ENCODE peak calls at places on chromosome 18, in seven cellular contexts. R, F, X, E, U, I and Q are unnamed samples.

GRCh38 chr18:33432857-33433256 is 7.7 kb downstream of the CCDC178 start:
- DNase-seq in R (no peak), F (no peak), X (no peak), E (no peak), U (no peak), I (no peak), Q (no peak)

GRCh38 chr18:25287096-25287495 is 64.9 kb downstream of the ZNF521 start:
- DNase-seq in R (no peak), F (no peak), X (no peak), E (no peak), U (no peak), I (no peak), Q (no peak)

GRCh38 chr18:37501136-37501535 is 64.5 kb downstream of the CELF4 start:
- DNase-seq in R (no peak), F (no peak), X (no peak), E (no peak), U (no peak), I (no peak), Q (no peak)

GRCh38 chr18:31102020-31102684 is at the start of gene DSC2:
- DNase-seq in R (no peak), F (no peak), X (no peak), E (no peak), U (no peak), I (peak; percentile 67), Q (no peak)

GRCh38 chr18:31506024-31506742 is 8.2 kb downstream of the DSG2 start:
- DNase-seq in R (no peak), F (no peak), X (no peak), E (no peak), U (no peak), I (no peak), Q (no peak)

GRCh38 chr18:70781860-70782453 is 493.1 kb downstream of the SOCS6 start:
- DNase-seq in R (peak; percentile 9), F (peak; percentile 6), X (peak; percentile 54), E (no peak), U (peak; percentile 50), I (peak; percentile 12), Q (peak; percentile 1)

GRCh38 chr18:70621710-70622109 is 332.9 kb downstream of the SOCS6 start:
- DNase-seq in R (no peak), F (no peak), X (no peak), E (no peak), U (no peak), I (no peak), Q (no peak)

GRCh38 chr18:22451796-22452195 is 34.1 kb upstream of the CTAGE1 start:
- DNase-seq in R (no peak), F (no peak), X (no peak), E (no peak), U (no peak), I (no peak), Q (no peak)

GRCh38 chr18:72762505-72763122 is 105.2 kb downstream of the NETO1 start:
- DNase-seq in R (peak; percentile 50), F (no peak), X (peak; percentile 64), E (no peak), U (no peak), I (peak; percentile 17), Q (no peak)

GRCh38 chr18:31301201-31301655 is 16.7 kb upstream of the DSG1 start:
- DNase-seq in R (no peak), F (no peak), X (no peak), E (no peak), U (no peak), I (no peak), Q (no peak)

GRCh38 chr18:74532511-74533025 is 1.7 kb upstream of the CNDP1 start:
- DNase-seq in R (no peak), F (no peak), X (no peak), E (no peak), U (no peak), I (no peak), Q (no peak)

GRCh38 chr18:76365561-76365960 is 129.5 kb downstream of the ZNF516 start:
- DNase-seq in R (no peak), F (no peak), X (no peak), E (no peak), U (no peak), I (no peak), Q (no peak)

GRCh38 chr18:22432672-22433137 is 15.0 kb upstream of the CTAGE1 start:
- DNase-seq in R (peak; percentile 76), F (no peak), X (peak; percentile 15), E (no peak), U (no peak), I (no peak), Q (no peak)

GRCh38 chr18:13159579-13159978 is 59.0 kb upstream of the LDLRAD4 start:
- DNase-seq in R (peak; percentile 27), F (no peak), X (peak; percentile 52), E (no peak), U (peak; percentile 28), I (peak; percentile 53), Q (no peak)

GRCh38 chr18:58535340-58536186 is 93.3 kb downstream of the ALPK2 start:
- DNase-seq in R (peak; percentile 32), F (peak; percentile 10), X (no peak), E (no peak), U (no peak), I (no peak), Q (no peak)

GRCh38 chr18:55266981-55267380 is 307.7 kb upstream of the CCDC68 start:
- DNase-seq in R (no peak), F (no peak), X (no peak), E (no peak), U (no peak), I (no peak), Q (no peak)

GRCh38 chr18:30748541-30748940 is 294.0 kb downstream of the DSC3 start:
- DNase-seq in R (no peak), F (no peak), X (no peak), E (no peak), U (no peak), I (peak; percentile 6), Q (no peak)

GRCh38 chr18:48410095-48410920 is 1.1 kb upstream of the ZBTB7C start:
- DNase-seq in R (peak; percentile 36), F (peak; percentile 77), X (peak; percentile 74), E (peak; percentile 16), U (peak; percentile 42), I (peak; percentile 95), Q (peak; percentile 85)

GRCh38 chr18:25453556-25454269 is 101.7 kb upstream of the ZNF521 start:
- DNase-seq in R (no peak), F (no peak), X (no peak), E (no peak), U (no peak), I (no peak), Q (no peak)

GRCh38 chr18:7466190-7466589 is 100.9 kb upstream of the PTPRM start:
- DNase-seq in R (no peak), F (no peak), X (no peak), E (no peak), U (no peak), I (no peak), Q (no peak)

GRCh38 chr18:31950620-31951019 is 7.7 kb upstream of the TRAPPC8 start:
- DNase-seq in R (no peak), F (no peak), X (no peak), E (no peak), U (no peak), I (no peak), Q (no peak)

GRCh38 chr18:49849331-49850217 is 36.2 kb upstream of the ACAA2 start:
- DNase-seq in R (peak; percentile 96), F (no peak), X (peak; percentile 83), E (no peak), U (no peak), I (no peak), Q (no peak)

GRCh38 chr18:8858888-8859511 is 153.6 kb downstream of the MTCL1 start:
- DNase-seq in R (peak; percentile 77), F (no peak), X (peak; percentile 86), E (no peak), U (no peak), I (no peak), Q (no peak)